ENCODE peak calls at places on chromosomes 1 and 21, in seven cellular contexts. G is left ventricle myocardium inferior, D is type B pancreatic cell, V is Calu3, P is omental fat pad, H is sigmoid colon, Q is astrocyte of the cerebellum. F is an unnamed sample.

GRCh38 chr1:108817811-108818210 is 39.1 kb downstream of the AKNAD1 start:
- DNase-seq in H (no peak), P (no peak), V (no peak), Q (no peak), G (no peak), D (no peak), F (no peak)

GRCh38 chr1:29124366-29125236 is 898 bp upstream of the TMEM200B start:
- DNase-seq in G (peak; percentile 79), Q (peak; percentile 57), H (peak; percentile 95), P (peak; percentile 54), V (peak; percentile 66), D (peak; percentile 89), F (peak; percentile 75)

GRCh38 chr21:14554948-14555347 is 8.8 kb upstream of the SAMSN1 start:
- DNase-seq in V (no peak), P (no peak), H (no peak), D (no peak), G (no peak), Q (no peak), F (no peak)

GRCh38 chr1:57770772-57771171 is 346.9 kb upstream of the DAB1 start:
- DNase-seq in D (no peak), G (no peak), H (no peak), V (no peak), Q (no peak), P (no peak), F (no peak)

GRCh38 chr1:32336963-32337675 is 1.1 kb upstream of the MARCKSL1 start:
- DNase-seq in P (no peak), Q (no peak), G (peak; percentile 49), D (no peak), V (peak; percentile 18), H (no peak), F (peak; percentile 58)

GRCh38 chr1:118333601-118334241 is 148.7 kb upstream of the SPAG17 start:
- DNase-seq in H (no peak), V (no peak), G (no peak), D (no peak), Q (peak; percentile 65), P (no peak), F (no peak)

GRCh38 chr1:145972580-145972979 is 8.1 kb downstream of the POLR3GL start:
- DNase-seq in D (no peak), G (no peak), P (no peak), V (no peak), H (no peak), Q (no peak), F (peak; percentile 51)

GRCh38 chr1:23800396-23801337 is at the start of gene GALE:
- DNase-seq in P (peak; percentile 90), V (peak; percentile 90), D (peak; percentile 93), G (peak; percentile 98), H (peak; percentile 98), Q (peak; percentile 74), F (peak; percentile 99)

GRCh38 chr1:173356211-173356762 is 120.8 kb upstream of the PRDX6 start:
- DNase-seq in G (no peak), D (no peak), Q (no peak), P (no peak), H (no peak), V (no peak), F (no peak)

GRCh38 chr1:157512036-157512969 is 40.0 kb downstream of the FCRL5 start:
- DNase-seq in V (no peak), G (no peak), P (no peak), H (no peak), Q (no peak), D (no peak), F (no peak)

GRCh38 chr1:28104866-28105467 is 16.6 kb upstream of the EYA3 start:
- DNase-seq in P (no peak), Q (no peak), G (no peak), H (no peak), D (peak; percentile 45), V (peak; percentile 70), F (no peak)

GRCh38 chr1:67390041-67390887 is 39.9 kb downstream of the SERBP1 start:
- DNase-seq in G (no peak), P (no peak), V (no peak), Q (peak; percentile 97), D (no peak), H (no peak), F (no peak)

GRCh38 chr1:54362881-54363340 is 43.3 kb downstream of the SSBP3 start:
- DNase-seq in V (no peak), D (no peak), P (no peak), G (no peak), Q (no peak), H (no peak), F (no peak)

DNA sequence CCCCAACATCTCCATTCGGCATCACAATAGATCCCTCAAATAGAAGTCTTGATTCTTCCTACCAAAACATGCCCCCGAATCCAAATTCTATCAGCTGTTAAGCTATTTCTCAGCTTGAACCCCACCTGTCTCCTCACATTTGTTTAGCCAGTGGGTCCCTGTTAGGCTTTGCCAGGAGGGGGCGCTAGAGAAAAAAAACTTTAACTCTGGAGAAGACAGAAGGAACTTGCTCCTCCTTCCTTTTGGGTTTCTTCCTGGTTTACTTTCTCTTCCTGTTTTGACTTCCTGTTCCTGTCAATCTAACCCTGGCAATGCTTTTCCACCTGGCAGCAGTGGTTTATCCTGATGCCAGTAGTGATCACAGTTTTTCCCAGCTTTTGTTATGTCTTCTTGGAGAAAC is 95.6 kb upstream of the KCNK1 start:
- DNase-seq in G (no peak), H (no peak), V (peak; percentile 69), Q (no peak), P (no peak), D (no peak), F (no peak)
- TF ChIP-seq CTCF in G (peak; percentile 65), H (peak; percentile 12), V (peak; percentile 74), Q (peak; percentile 44), P (no peak), D (peak; percentile 75), F (peak; percentile 51)

GRCh38 chr21:31418355-31419001 is 74.4 kb upstream of the TIAM1 start:
- DNase-seq in V (no peak), Q (no peak), D (no peak), G (no peak), P (no peak), H (no peak), F (no peak)
- TF ChIP-seq CTCF in V (no peak), Q (no peak), D (no peak), G (no peak), P (no peak), H (no peak), F (no peak)

GRCh38 chr21:36909423-36909822 is 57.0 kb downstream of the HLCS start:
- DNase-seq in G (no peak), P (no peak), V (peak; percentile 37), H (no peak), Q (no peak), D (no peak), F (no peak)

GRCh38 chr21:36904093-36904666 is 62.3 kb downstream of the HLCS start:
- DNase-seq in D (no peak), H (no peak), P (no peak), Q (no peak), V (no peak), G (no peak), F (no peak)

GRCh38 chr21:36910581-36911307 is 55.7 kb downstream of the HLCS start:
- DNase-seq in Q (peak; percentile 48), H (no peak), V (no peak), D (no peak), P (no peak), G (no peak), F (no peak)

GRCh38 chr21:36909901-36910561 is 56.4 kb downstream of the HLCS start:
- DNase-seq in P (no peak), D (no peak), V (peak; percentile 31), H (no peak), G (no peak), Q (peak; percentile 95), F (no peak)

DNA sequence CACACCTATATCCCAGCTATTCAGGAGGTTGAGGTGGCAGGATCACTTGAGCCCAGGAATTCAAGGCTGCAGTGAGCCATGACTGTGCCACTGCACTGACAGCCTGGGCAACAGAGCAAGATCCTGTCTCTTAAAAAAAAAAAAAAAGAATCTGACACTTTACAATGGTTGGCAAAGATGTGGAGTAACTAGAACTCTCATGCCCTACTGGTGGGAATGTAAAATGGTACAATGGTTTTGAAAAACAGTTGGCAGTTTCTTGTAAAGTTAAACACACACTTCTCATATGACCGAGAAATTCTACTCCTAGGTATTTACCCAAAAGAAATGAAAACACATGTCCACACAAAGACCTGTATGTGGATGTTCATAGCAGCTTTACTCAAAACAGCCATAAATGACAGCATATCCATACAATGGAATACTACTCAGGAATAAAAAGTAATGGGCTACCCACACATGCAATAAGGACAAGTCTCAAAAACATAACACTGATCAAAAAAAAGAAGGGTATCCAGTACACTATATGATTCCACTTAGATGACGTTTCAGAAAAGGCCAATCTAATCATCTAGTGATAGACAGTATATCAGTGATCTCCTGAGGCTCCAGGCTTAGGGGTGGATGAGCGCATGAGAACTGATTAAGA is 58.1 kb downstream of the HLCS start:
- DNase-seq in G (no peak), V (no peak), Q (no peak), H (no peak), D (no peak), P (no peak), F (no peak)
- TF ChIP-seq CTCF in G (no peak), V (no peak), Q (no peak), H (no peak), D (peak; percentile 44), P (no peak), F (no peak)

GRCh38 chr1:231372501-231372900 is 34.4 kb downstream of the SPRTN start:
- DNase-seq in P (no peak), D (no peak), G (no peak), H (no peak), V (no peak), Q (no peak), F (no peak)

GRCh38 chr1:231363624-231364023 is 25.5 kb downstream of the SPRTN start:
- DNase-seq in D (no peak), H (no peak), P (no peak), G (no peak), V (no peak), Q (no peak), F (no peak)

GRCh38 chr1:231374394-231374793 is 36.3 kb downstream of the SPRTN start:
- DNase-seq in H (no peak), G (no peak), V (no peak), Q (no peak), P (no peak), D (no peak), F (no peak)

DNA sequence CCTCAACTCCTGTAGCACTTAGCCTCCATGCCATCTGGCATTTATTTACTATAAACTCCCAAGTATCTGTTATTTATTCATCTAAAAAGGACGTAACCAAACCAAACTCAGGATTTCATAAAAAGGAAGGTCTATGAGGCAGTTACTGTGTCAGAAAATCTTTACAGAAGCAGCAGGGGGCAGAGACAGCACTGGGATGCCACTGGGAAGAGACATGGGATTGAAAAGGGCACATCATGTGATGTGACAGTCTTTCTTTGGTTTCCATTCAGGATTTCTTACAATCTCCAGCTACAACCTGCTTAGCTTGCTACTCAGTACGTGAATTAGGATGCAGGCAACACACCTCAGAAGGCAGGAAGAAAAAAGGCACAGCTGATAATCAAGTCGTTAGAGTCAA is 31.2 kb downstream of the SPRTN start:
- DNase-seq in D (no peak), Q (no peak), P (no peak), V (no peak), H (no peak), G (no peak), F (no peak)
- TF ChIP-seq CTCF in D (no peak), Q (no peak), P (no peak), V (no peak), H (no peak), G (no peak), F (no peak)

F was measured in right lobe of liver.